ENCODE peak calls at places on chromosomes 13 and 19, in seven cellular contexts. One of them, this sample, is unnamed.

GRCh38 chr13:47555235-47555634 is 445.8 kb downstream of the SUCLA2 start:
- DNase-seq in NCI-H1092: no peak
- DNase-seq in adrenal gland: no peak
- DNase-seq in HTR-8/SVneo: no peak
- DNase-seq in cardiac fibroblast: no peak
- DNase-seq in stimulated activated naive B cell treated with anti-CD40 and anti-IgM and Interleukin-4, amounts not matched to agents 10 μg/mL and 1 μg/mL and 100 μg/mL, for 72 hours: no peak
- DNase-seq in NCI-H345: no peak
- DNase-seq in this sample: no peak

GRCh38 chr13:94825507-94825906 is 113.2 kb upstream of the SOX21 start:
- DNase-seq in NCI-H1092: peak
- DNase-seq in adrenal gland: peak
- DNase-seq in HTR-8/SVneo: no peak
- DNase-seq in cardiac fibroblast: peak
- DNase-seq in stimulated activated naive B cell treated with anti-CD40 and anti-IgM and Interleukin-4, amounts not matched to agents 10 μg/mL and 1 μg/mL and 100 μg/mL, for 72 hours: no peak
- DNase-seq in NCI-H345: peak
- DNase-seq in this sample: peak

GRCh38 chr13:76641056-76641455 is 245.1 kb downstream of the KCTD12 start:
- DNase-seq in NCI-H1092: no peak
- DNase-seq in adrenal gland: no peak
- DNase-seq in HTR-8/SVneo: no peak
- DNase-seq in cardiac fibroblast: no peak
- DNase-seq in stimulated activated naive B cell treated with anti-CD40 and anti-IgM and Interleukin-4, amounts not matched to agents 10 μg/mL and 1 μg/mL and 100 μg/mL, for 72 hours: no peak
- DNase-seq in NCI-H345: no peak
- DNase-seq in this sample: no peak

GRCh38 chr13:112685856-112686255 is 4.0 kb upstream of the ATP11A start:
- DNase-seq in NCI-H1092: no peak
- DNase-seq in adrenal gland: peak
- DNase-seq in HTR-8/SVneo: no peak
- DNase-seq in cardiac fibroblast: no peak
- DNase-seq in stimulated activated naive B cell treated with anti-CD40 and anti-IgM and Interleukin-4, amounts not matched to agents 10 μg/mL and 1 μg/mL and 100 μg/mL, for 72 hours: no peak
- DNase-seq in NCI-H345: no peak
- DNase-seq in this sample: no peak

GRCh38 chr13:51768378-51768921 is 35.5 kb downstream of the DHRS12 start:
- DNase-seq in NCI-H1092: no peak
- DNase-seq in adrenal gland: no peak
- DNase-seq in HTR-8/SVneo: no peak
- DNase-seq in cardiac fibroblast: no peak
- DNase-seq in stimulated activated naive B cell treated with anti-CD40 and anti-IgM and Interleukin-4, amounts not matched to agents 10 μg/mL and 1 μg/mL and 100 μg/mL, for 72 hours: no peak
- DNase-seq in NCI-H345: no peak
- DNase-seq in this sample: no peak

GRCh38 chr13:112249644-112250610 is 126.2 kb upstream of the SPACA7 start:
- DNase-seq in NCI-H1092: no peak
- DNase-seq in adrenal gland: no peak
- DNase-seq in HTR-8/SVneo: no peak
- DNase-seq in cardiac fibroblast: no peak
- DNase-seq in stimulated activated naive B cell treated with anti-CD40 and anti-IgM and Interleukin-4, amounts not matched to agents 10 μg/mL and 1 μg/mL and 100 μg/mL, for 72 hours: no peak
- DNase-seq in NCI-H345: no peak
- DNase-seq in this sample: no peak

GRCh38 chr19:45764947-45765346 is 4.1 kb downstream of the SIX5 start:
- DNase-seq in NCI-H1092: no peak
- DNase-seq in adrenal gland: no peak
- DNase-seq in HTR-8/SVneo: no peak
- DNase-seq in cardiac fibroblast: no peak
- DNase-seq in stimulated activated naive B cell treated with anti-CD40 and anti-IgM and Interleukin-4, amounts not matched to agents 10 μg/mL and 1 μg/mL and 100 μg/mL, for 72 hours: no peak
- DNase-seq in NCI-H345: no peak
- DNase-seq in this sample: no peak

GRCh38 chr19:55304980-55305379 is 20.2 kb downstream of the TMEM150B start:
- DNase-seq in NCI-H1092: no peak
- DNase-seq in adrenal gland: no peak
- DNase-seq in HTR-8/SVneo: no peak
- DNase-seq in cardiac fibroblast: no peak
- DNase-seq in stimulated activated naive B cell treated with anti-CD40 and anti-IgM and Interleukin-4, amounts not matched to agents 10 μg/mL and 1 μg/mL and 100 μg/mL, for 72 hours: no peak
- DNase-seq in NCI-H345: no peak
- DNase-seq in this sample: no peak

GRCh38 chr13:110047511-110047910 is 259.4 kb downstream of the COL4A1 start:
- DNase-seq in NCI-H1092: peak
- DNase-seq in adrenal gland: peak
- DNase-seq in HTR-8/SVneo: no peak
- DNase-seq in cardiac fibroblast: peak
- DNase-seq in stimulated activated naive B cell treated with anti-CD40 and anti-IgM and Interleukin-4, amounts not matched to agents 10 μg/mL and 1 μg/mL and 100 μg/mL, for 72 hours: no peak
- DNase-seq in NCI-H345: peak
- DNase-seq in this sample: no peak

GRCh38 chr19:16016226-16017137 is 59.8 kb upstream of the TPM4 start:
- DNase-seq in NCI-H1092: no peak
- DNase-seq in adrenal gland: no peak
- DNase-seq in HTR-8/SVneo: no peak
- DNase-seq in cardiac fibroblast: no peak
- DNase-seq in stimulated activated naive B cell treated with anti-CD40 and anti-IgM and Interleukin-4, amounts not matched to agents 10 μg/mL and 1 μg/mL and 100 μg/mL, for 72 hours: no peak
- DNase-seq in NCI-H345: no peak
- DNase-seq in this sample: no peak

GRCh38 chr13:36067619-36068456 is 63.3 kb downstream of the DCLK1 start:
- DNase-seq in NCI-H1092: no peak
- DNase-seq in adrenal gland: no peak
- DNase-seq in HTR-8/SVneo: no peak
- DNase-seq in cardiac fibroblast: no peak
- DNase-seq in stimulated activated naive B cell treated with anti-CD40 and anti-IgM and Interleukin-4, amounts not matched to agents 10 μg/mL and 1 μg/mL and 100 μg/mL, for 72 hours: no peak
- DNase-seq in NCI-H345: no peak
- DNase-seq in this sample: no peak

GRCh38 chr13:48400090-48400694 is 12.7 kb downstream of the LPAR6 start:
- DNase-seq in NCI-H1092: no peak
- DNase-seq in adrenal gland: no peak
- DNase-seq in HTR-8/SVneo: no peak
- DNase-seq in cardiac fibroblast: peak
- DNase-seq in stimulated activated naive B cell treated with anti-CD40 and anti-IgM and Interleukin-4, amounts not matched to agents 10 μg/mL and 1 μg/mL and 100 μg/mL, for 72 hours: no peak
- DNase-seq in NCI-H345: no peak
- DNase-seq in this sample: no peak

GRCh38 chr13:84543976-84544375 is 661.7 kb upstream of the SLITRK1 start:
- DNase-seq in NCI-H1092: no peak
- DNase-seq in adrenal gland: no peak
- DNase-seq in HTR-8/SVneo: no peak
- DNase-seq in cardiac fibroblast: no peak
- DNase-seq in stimulated activated naive B cell treated with anti-CD40 and anti-IgM and Interleukin-4, amounts not matched to agents 10 μg/mL and 1 μg/mL and 100 μg/mL, for 72 hours: no peak
- DNase-seq in NCI-H345: no peak
- DNase-seq in this sample: no peak

GRCh38 chr13:45728759-45729158 is 26.6 kb downstream of the CBY2 start:
- DNase-seq in NCI-H1092: no peak
- DNase-seq in adrenal gland: no peak
- DNase-seq in HTR-8/SVneo: peak
- DNase-seq in cardiac fibroblast: no peak
- DNase-seq in stimulated activated naive B cell treated with anti-CD40 and anti-IgM and Interleukin-4, amounts not matched to agents 10 μg/mL and 1 μg/mL and 100 μg/mL, for 72 hours: no peak
- DNase-seq in NCI-H345: no peak
- DNase-seq in this sample: no peak

GRCh38 chr13:74575729-74576125 is 441.5 kb upstream of the KLF12 start:
- DNase-seq in NCI-H1092: peak
- DNase-seq in adrenal gland: peak
- DNase-seq in HTR-8/SVneo: peak
- DNase-seq in cardiac fibroblast: peak
- DNase-seq in stimulated activated naive B cell treated with anti-CD40 and anti-IgM and Interleukin-4, amounts not matched to agents 10 μg/mL and 1 μg/mL and 100 μg/mL, for 72 hours: no peak
- DNase-seq in NCI-H345: peak
- DNase-seq in this sample: peak

GRCh38 chr13:35855531-35856019 is 275.6 kb downstream of the DCLK1 start:
- DNase-seq in NCI-H1092: no peak
- DNase-seq in adrenal gland: no peak
- DNase-seq in HTR-8/SVneo: peak
- DNase-seq in cardiac fibroblast: peak
- DNase-seq in stimulated activated naive B cell treated with anti-CD40 and anti-IgM and Interleukin-4, amounts not matched to agents 10 μg/mL and 1 μg/mL and 100 μg/mL, for 72 hours: no peak
- DNase-seq in NCI-H345: peak
- DNase-seq in this sample: no peak

GRCh38 chr19:46082728-46083050 is 41.8 kb downstream of the IGFL3 start:
- DNase-seq in NCI-H1092: no peak
- DNase-seq in adrenal gland: no peak
- DNase-seq in HTR-8/SVneo: no peak
- DNase-seq in cardiac fibroblast: peak
- DNase-seq in stimulated activated naive B cell treated with anti-CD40 and anti-IgM and Interleukin-4, amounts not matched to agents 10 μg/mL and 1 μg/mL and 100 μg/mL, for 72 hours: no peak
- DNase-seq in NCI-H345: no peak
- DNase-seq in this sample: no peak

GRCh38 chr19:14434157-14434501 is 1.0 kb downstream of the PKN1 start:
- DNase-seq in NCI-H1092: peak
- DNase-seq in adrenal gland: peak
- DNase-seq in HTR-8/SVneo: no peak
- DNase-seq in cardiac fibroblast: no peak
- DNase-seq in stimulated activated naive B cell treated with anti-CD40 and anti-IgM and Interleukin-4, amounts not matched to agents 10 μg/mL and 1 μg/mL and 100 μg/mL, for 72 hours: no peak
- DNase-seq in NCI-H345: no peak
- DNase-seq in this sample: no peak